ENCODE peak calls at places on chromosomes 3 and 15, in nine cellular contexts. Q is ovary, J is GM23248, G is cardiac muscle cell, O is aorta, E is pancreas, Y is H9, T is heart right ventricle, N is left lung. K is an unnamed sample.

GRCh38 chr3:16240229-16241023 is 24.3 kb downstream of the DPH3 start:
- DNase-seq in Q (peak), Y (no peak), G (peak), N (no peak), O (no peak), T (no peak), E (no peak), J (peak), K (peak)

GRCh38 chr3:49339593-49339946 is 283 bp downstream of the USP4 start:
- DNase-seq in E (peak), T (peak), G (no peak), N (peak), O (peak), Y (peak), J (peak), Q (peak), K (no peak)

GRCh38 chr15:66692391-66692790 is 9.6 kb upstream of the SMAD6 start:
- DNase-seq in N (no peak), Y (no peak), O (no peak), G (no peak), E (no peak), T (no peak), Q (no peak), J (no peak), K (no peak)

GRCh38 chr15:77649019-77649418 is 16.3 kb upstream of the LINGO1 start:
- DNase-seq in J (no peak), Y (no peak), O (no peak), T (no peak), E (no peak), G (no peak), Q (no peak), N (no peak), K (no peak)

GRCh38 chr3:95738045-95738444 is 1076.3 kb upstream of the EPHA6 start:
- DNase-seq in G (no peak), J (no peak), Y (no peak), Q (no peak), N (no peak), O (no peak), E (no peak), T (no peak), K (no peak)

GRCh38 chr15:72685925-72686794 is at the start of the genes BBS4 and HIGD2B:
- DNase-seq in T (peak), N (peak), Y (peak), E (peak), G (peak), J (peak), Q (peak), O (peak), K (peak)

GRCh38 chr3:196207833-196208607 is 3.2 kb downstream of the ZDHHC19 start:
- DNase-seq in N (peak), T (no peak), E (peak), G (peak), J (peak), Q (peak), Y (peak), O (no peak), K (peak)

GRCh38 chr3:45819543-45819942 is 22.4 kb downstream of the LZTFL1 start:
- DNase-seq in Q (no peak), N (no peak), Y (no peak), J (peak), O (no peak), G (no peak), E (no peak), T (no peak), K (no peak)

GRCh38 chr3:187286467-187287059 is 5.0 kb downstream of the MASP1 start:
- DNase-seq in Q (peak), Y (no peak), O (no peak), N (no peak), G (peak), E (no peak), J (peak), T (no peak), K (no peak)

GRCh38 chr15:60649845-60650548 is 171.1 kb upstream of the ICE2 start:
- DNase-seq in Q (no peak), T (no peak), O (no peak), Y (no peak), N (no peak), E (no peak), G (no peak), J (peak), K (no peak)

GRCh38 chr3:129123314-129124060 is 1.9 kb upstream of the RAB43 start:
- DNase-seq in J (peak), O (no peak), Q (no peak), E (no peak), N (no peak), T (no peak), Y (no peak), G (no peak), K (no peak)

GRCh38 chr3:32522682-32523081 is 20.0 kb upstream of the CMTM6 start:
- DNase-seq in Q (no peak), J (no peak), T (no peak), E (no peak), Y (no peak), O (no peak), G (peak), N (no peak), K (no peak)

GRCh38 chr3:160707187-160707789 is 30.3 kb downstream of the ARL14 start:
- DNase-seq in E (no peak), O (no peak), Q (peak), J (peak), G (peak), Y (no peak), T (no peak), N (no peak), K (peak)

GRCh38 chr3:124599779-124600693 is 130.2 kb upstream of the UMPS start:
- DNase-seq in E (no peak), G (no peak), T (no peak), Q (no peak), J (peak), Y (no peak), N (no peak), O (no peak), K (no peak)

GRCh38 chr3:8562081-8562595 is 60.5 kb downstream of the LMCD1 start:
- DNase-seq in G (peak), N (no peak), T (no peak), O (peak), E (no peak), Q (no peak), Y (no peak), J (no peak), K (no peak)

GRCh38 chr15:33315044-33315443 is 4.3 kb downstream of the RYR3 start:
- DNase-seq in Q (no peak), N (no peak), Y (no peak), G (no peak), T (no peak), J (no peak), E (no peak), O (no peak), K (no peak)

GRCh38 chr15:22810735-22811338 is 24.4 kb downstream of the NIPA1 start:
- DNase-seq in G (no peak), Y (no peak), J (peak), E (no peak), O (no peak), N (no peak), Q (no peak), T (no peak), K (no peak)

GRCh38 chr15:49697121-49697520 is 76.3 kb downstream of the DTWD1 start:
- DNase-seq in T (no peak), Q (no peak), Y (no peak), J (peak), O (no peak), N (no peak), G (no peak), E (no peak), K (no peak)

GRCh38 chr3:21226086-21226485 is 524.9 kb downstream of the ZNF385D start:
- DNase-seq in T (peak), Y (no peak), E (peak), N (peak), O (no peak), Q (no peak), G (no peak), J (no peak), K (no peak)

GRCh38 chr3:127767126-127767525 is 55.2 kb downstream of the MGLL start:
- DNase-seq in O (no peak), N (no peak), Y (no peak), E (no peak), Q (no peak), T (no peak), G (no peak), J (no peak), K (no peak)

GRCh38 chr3:127771746-127772145 is 50.6 kb downstream of the MGLL start:
- DNase-seq in N (no peak), Y (no peak), T (no peak), G (no peak), E (no peak), Q (no peak), O (peak), J (no peak), K (no peak)

GRCh38 chr3:127770671-127771370 is 51.5 kb downstream of the MGLL start:
- DNase-seq in G (no peak), Q (no peak), J (peak), T (no peak), N (no peak), E (no peak), Y (no peak), O (peak), K (no peak)

GRCh38 chr3:127769284-127770081 is 52.8 kb downstream of the MGLL start:
- DNase-seq in E (no peak), O (peak), Y (no peak), Q (no peak), N (no peak), G (no peak), T (no peak), J (no peak), K (no peak)

DNA sequence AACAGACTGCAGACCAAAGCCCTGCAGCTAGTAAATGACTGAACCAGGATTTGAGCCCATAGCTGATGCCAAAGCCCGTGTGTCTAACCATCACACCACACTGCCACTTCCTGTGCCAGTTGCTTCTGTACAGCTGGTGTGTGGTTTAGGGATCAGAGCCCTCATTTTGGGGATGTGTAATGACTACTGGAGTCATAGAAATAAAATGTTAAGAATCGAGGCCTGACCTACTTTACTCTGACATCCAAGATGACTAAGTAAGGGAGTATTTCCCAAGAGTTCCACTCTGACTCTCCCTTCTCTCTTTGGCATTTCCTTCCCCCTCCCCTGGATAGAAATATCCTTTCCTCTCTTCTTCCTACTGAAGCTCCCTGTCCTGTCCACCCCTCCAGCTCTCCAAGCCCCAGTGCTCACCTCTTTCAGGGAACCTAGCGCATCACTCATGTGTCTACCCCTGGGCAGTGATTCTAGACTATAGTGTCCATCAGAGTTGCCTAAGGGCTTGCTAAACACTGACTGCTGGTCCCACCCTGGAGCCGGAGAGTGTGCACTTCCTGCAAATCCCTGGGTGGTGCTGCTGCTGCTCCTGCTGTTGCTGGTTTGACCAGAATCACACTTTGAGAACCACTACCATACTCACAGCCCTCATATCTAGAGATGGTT is 53.8 kb downstream of the MGLL start:
- DNase-seq in Q (no peak), N (no peak), Y (no peak), G (peak), J (peak), O (peak), E (no peak), T (no peak), K (peak)
- H3K27ac ChIP-seq in Q (no peak), N (peak), Y (no peak), G (no peak), J (peak), O (peak), E (no peak), T (no peak), K (peak)

GRCh38 chr3:25648107-25648535 is 16.6 kb downstream of the TOP2B start:
- DNase-seq in O (no peak), N (no peak), T (no peak), E (no peak), Y (peak), J (peak), G (peak), Q (peak), K (peak)
- H3K27ac ChIP-seq in O (no peak), N (no peak), T (no peak), E (no peak), Y (no peak), J (no peak), G (peak), Q (no peak), K (no peak)

GRCh38 chr15:81326466-81327212 is 2.7 kb upstream of the STARD5 start:
- DNase-seq in Y (no peak), O (no peak), T (no peak), Q (no peak), E (no peak), N (no peak), G (no peak), J (peak), K (no peak)
- H3K27ac ChIP-seq in Y (no peak), O (no peak), T (no peak), Q (no peak), E (no peak), N (no peak), G (no peak), J (peak), K (no peak)

DNA sequence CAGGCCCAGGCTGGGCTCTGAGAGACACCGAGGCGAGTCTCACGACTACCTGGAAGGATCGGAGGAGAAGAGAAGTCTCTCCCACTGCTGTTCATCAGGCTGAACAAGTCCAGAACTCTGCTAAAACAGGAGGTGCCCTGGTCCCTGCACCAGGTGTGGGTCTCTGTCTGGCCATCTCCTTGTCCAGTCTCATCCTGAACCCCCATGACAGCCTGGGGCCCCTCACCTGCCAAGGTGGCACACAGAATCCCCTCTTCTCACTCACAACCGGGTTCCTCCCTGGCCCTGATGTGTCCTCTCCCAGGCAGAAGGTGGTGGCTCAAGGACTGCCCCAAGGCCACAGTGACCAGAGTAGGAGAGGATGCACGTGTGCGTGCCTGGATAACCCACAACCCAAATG is 34.1 kb downstream of the WNT7A start:
- DNase-seq in Q (no peak), O (peak), E (no peak), Y (no peak), T (no peak), J (no peak), N (no peak), G (no peak), K (no peak)
- H3K27ac ChIP-seq in Q (no peak), O (no peak), E (no peak), Y (no peak), T (no peak), J (no peak), N (no peak), G (no peak), K (peak)

GRCh38 chr15:42608767-42609488 is 33.5 kb downstream of the STARD9 start:
- DNase-seq in G (no peak), Q (no peak), N (no peak), Y (no peak), E (no peak), T (no peak), J (no peak), O (no peak), K (no peak)
- H3K27ac ChIP-seq in G (no peak), Q (no peak), N (peak), Y (no peak), E (no peak), T (no peak), J (no peak), O (no peak), K (no peak)

DNA sequence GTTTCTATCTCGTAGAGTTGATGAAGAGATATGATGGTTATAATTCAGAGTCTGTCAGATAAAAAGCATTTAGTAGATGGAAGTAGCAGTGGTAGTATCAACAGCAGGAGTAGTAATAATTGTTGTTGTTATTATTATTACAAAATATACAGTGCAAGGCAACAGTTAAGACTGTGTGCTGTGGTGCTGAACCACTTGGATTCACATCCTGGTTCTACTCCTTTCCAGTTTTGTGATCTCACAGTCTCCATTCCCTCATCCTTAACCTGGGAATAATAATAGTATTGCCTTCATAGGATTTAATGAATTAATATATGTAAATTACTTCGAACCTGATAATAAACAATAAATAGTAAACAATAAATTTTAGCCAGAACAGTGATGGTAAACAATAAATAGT is 37.1 kb upstream of the TSC22D2 start:
- DNase-seq in T (no peak), E (no peak), O (no peak), Q (no peak), J (peak), G (no peak), N (no peak), Y (no peak), K (no peak)
- H3K27ac ChIP-seq in T (peak), E (peak), O (peak), Q (no peak), J (peak), G (no peak), N (peak), Y (no peak), K (no peak)

DNA sequence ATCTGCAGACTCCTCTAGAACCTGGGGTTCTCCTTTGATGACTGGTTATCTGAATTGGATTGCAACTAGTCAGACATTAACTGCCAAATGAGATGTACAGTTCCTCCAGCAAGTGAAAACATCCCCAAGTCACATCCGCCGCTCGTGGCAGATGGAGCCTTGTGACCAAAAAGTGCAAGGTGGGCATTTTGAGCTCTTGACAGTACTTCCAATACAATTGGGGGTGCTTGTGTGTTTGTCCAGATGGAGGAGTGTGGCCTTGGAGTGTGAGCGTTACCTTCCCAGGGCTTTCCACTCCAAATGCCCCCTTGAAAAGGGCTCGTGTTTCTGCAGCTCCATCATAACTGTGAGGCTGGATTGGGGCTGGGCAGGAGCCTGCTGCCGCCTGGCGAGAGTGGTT is 21.3 kb downstream of the MRPS25 start:
- DNase-seq in T (no peak), G (no peak), Q (no peak), J (no peak), O (no peak), N (no peak), E (no peak), Y (no peak), K (no peak)
- H3K27ac ChIP-seq in T (no peak), G (no peak), Q (no peak), J (no peak), O (no peak), N (no peak), E (no peak), Y (no peak), K (no peak)

DNA sequence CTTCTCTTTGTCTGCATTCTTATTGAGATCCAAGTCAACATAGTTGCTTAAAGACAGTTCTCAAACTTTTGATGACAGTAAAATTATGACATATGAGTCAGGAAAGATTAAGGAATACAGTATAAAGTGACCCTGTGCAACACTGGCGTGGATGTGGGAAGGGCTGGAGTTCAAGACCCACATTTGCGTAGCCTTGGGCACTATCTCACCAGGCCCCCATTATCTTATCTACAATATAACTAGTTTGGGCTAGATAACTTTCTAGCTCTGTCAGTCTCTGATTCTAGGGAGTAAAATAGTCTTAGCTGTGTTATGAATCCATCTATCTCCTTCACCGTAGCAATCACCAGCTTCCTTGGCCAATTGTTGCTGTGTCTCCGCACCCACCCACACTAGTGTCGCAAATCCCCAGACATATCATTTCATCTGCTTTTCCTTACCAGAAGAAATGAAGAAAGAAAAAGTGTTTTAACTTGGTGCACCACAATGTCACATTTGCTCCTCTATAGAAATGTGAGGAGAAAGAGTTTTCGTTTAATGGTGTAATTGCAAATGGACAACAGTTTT is 14.9 kb upstream of the TM4SF4 start:
- DNase-seq in Q (no peak), E (no peak), Y (no peak), O (no peak), T (no peak), N (no peak), J (no peak), G (no peak), K (no peak)
- H3K27ac ChIP-seq in Q (peak), E (peak), Y (no peak), O (peak), T (no peak), N (no peak), J (no peak), G (no peak), K (no peak)

K was measured in RWPE1.